ENCODE peak calls at places on chromosome 5, in seven cellular contexts. One of them, this sample, is unnamed.

GRCh38 chr5:157561105-157561504 is 14.5 kb downstream of the ADAM19 start:
- DNase-seq in activated T-cell treated with anti-CD3 and anti-CD28 coated beads, Interleukin-2, amount 50 U/mL, for 24 hours: no peak
- DNase-seq in brain microvascular endothelial cell: no peak
- DNase-seq in iris pigment epithelial cell: no peak
- DNase-seq in H9: no peak
- DNase-seq in BE2C: no peak
- DNase-seq in NCI-H1417: no peak
- DNase-seq in this sample: no peak

GRCh38 chr5:169954786-169955185 is 25.5 kb downstream of the INSYN2B start:
- DNase-seq in brain microvascular endothelial cell: no peak
- DNase-seq in BE2C: no peak
- DNase-seq in activated T-cell treated with anti-CD3 and anti-CD28 coated beads, Interleukin-2, amount 50 U/mL, for 24 hours: no peak
- DNase-seq in H9: no peak
- DNase-seq in iris pigment epithelial cell: no peak
- DNase-seq in NCI-H1417: no peak
- DNase-seq in this sample: no peak

GRCh38 chr5:11904270-11904906 is at the start of gene CTNND2:
- DNase-seq in brain microvascular endothelial cell: no peak
- DNase-seq in NCI-H1417: peak
- DNase-seq in iris pigment epithelial cell: peak
- DNase-seq in H9: peak
- DNase-seq in activated T-cell treated with anti-CD3 and anti-CD28 coated beads, Interleukin-2, amount 50 U/mL, for 24 hours: no peak
- DNase-seq in BE2C: peak
- DNase-seq in this sample: no peak

GRCh38 chr5:120564013-120564412 is 99.9 kb downstream of the PRR16 start:
- DNase-seq in brain microvascular endothelial cell: no peak
- DNase-seq in activated T-cell treated with anti-CD3 and anti-CD28 coated beads, Interleukin-2, amount 50 U/mL, for 24 hours: no peak
- DNase-seq in NCI-H1417: no peak
- DNase-seq in iris pigment epithelial cell: no peak
- DNase-seq in BE2C: no peak
- DNase-seq in H9: no peak
- DNase-seq in this sample: no peak

GRCh38 chr5:80780761-80781285 is 126.0 kb upstream of the DHFR start:
- DNase-seq in iris pigment epithelial cell: no peak
- DNase-seq in NCI-H1417: no peak
- DNase-seq in activated T-cell treated with anti-CD3 and anti-CD28 coated beads, Interleukin-2, amount 50 U/mL, for 24 hours: no peak
- DNase-seq in brain microvascular endothelial cell: no peak
- DNase-seq in BE2C: no peak
- DNase-seq in H9: no peak
- DNase-seq in this sample: no peak

GRCh38 chr5:177311361-177311722 is 356 bp downstream of the MXD3 start:
- DNase-seq in NCI-H1417: peak
- DNase-seq in brain microvascular endothelial cell: no peak
- DNase-seq in H9: peak
- DNase-seq in activated T-cell treated with anti-CD3 and anti-CD28 coated beads, Interleukin-2, amount 50 U/mL, for 24 hours: no peak
- DNase-seq in BE2C: peak
- DNase-seq in iris pigment epithelial cell: no peak
- DNase-seq in this sample: no peak

GRCh38 chr5:176671890-176672615 is 24.8 kb downstream of the TSPAN17 start:
- DNase-seq in H9: peak
- DNase-seq in activated T-cell treated with anti-CD3 and anti-CD28 coated beads, Interleukin-2, amount 50 U/mL, for 24 hours: no peak
- DNase-seq in brain microvascular endothelial cell: no peak
- DNase-seq in iris pigment epithelial cell: no peak
- DNase-seq in BE2C: no peak
- DNase-seq in NCI-H1417: no peak
- DNase-seq in this sample: no peak

GRCh38 chr5:132747064-132747692 is at the start of gene CCNI2:
- DNase-seq in H9: peak
- DNase-seq in activated T-cell treated with anti-CD3 and anti-CD28 coated beads, Interleukin-2, amount 50 U/mL, for 24 hours: peak
- DNase-seq in iris pigment epithelial cell: no peak
- DNase-seq in brain microvascular endothelial cell: no peak
- DNase-seq in NCI-H1417: no peak
- DNase-seq in BE2C: peak
- DNase-seq in this sample: peak

GRCh38 chr5:102758576-102758975 is 3.5 kb downstream of the PAM start:
- DNase-seq in NCI-H1417: no peak
- DNase-seq in BE2C: no peak
- DNase-seq in activated T-cell treated with anti-CD3 and anti-CD28 coated beads, Interleukin-2, amount 50 U/mL, for 24 hours: no peak
- DNase-seq in H9: no peak
- DNase-seq in iris pigment epithelial cell: peak
- DNase-seq in brain microvascular endothelial cell: peak
- DNase-seq in this sample: no peak

GRCh38 chr5:141638771-141639170 is 2.0 kb downstream of the RELL2 start:
- DNase-seq in activated T-cell treated with anti-CD3 and anti-CD28 coated beads, Interleukin-2, amount 50 U/mL, for 24 hours: no peak
- DNase-seq in NCI-H1417: no peak
- DNase-seq in iris pigment epithelial cell: no peak
- DNase-seq in H9: no peak
- DNase-seq in brain microvascular endothelial cell: no peak
- DNase-seq in BE2C: no peak
- DNase-seq in this sample: no peak

GRCh38 chr5:170634236-170634990 is 130.6 kb downstream of the KCNIP1 start:
- DNase-seq in iris pigment epithelial cell: no peak
- DNase-seq in H9: no peak
- DNase-seq in BE2C: no peak
- DNase-seq in brain microvascular endothelial cell: no peak
- DNase-seq in activated T-cell treated with anti-CD3 and anti-CD28 coated beads, Interleukin-2, amount 50 U/mL, for 24 hours: no peak
- DNase-seq in NCI-H1417: no peak
- DNase-seq in this sample: peak

GRCh38 chr5:128842241-128842640 is 123.0 kb upstream of the SLC27A6 start:
- DNase-seq in NCI-H1417: no peak
- DNase-seq in H9: no peak
- DNase-seq in activated T-cell treated with anti-CD3 and anti-CD28 coated beads, Interleukin-2, amount 50 U/mL, for 24 hours: no peak
- DNase-seq in brain microvascular endothelial cell: no peak
- DNase-seq in BE2C: no peak
- DNase-seq in iris pigment epithelial cell: peak
- DNase-seq in this sample: no peak

This sample was measured in Peyer's patch.